ENCODE peak calls at places on chromosomes 11 and 22, in ten cellular contexts. I, N, K, F, Y, J, V, E, M and Q are unnamed samples.

GRCh38 chr22:19495562-19496323 is 16.0 kb downstream of the CDC45 start:
- DNase-seq in Y (no peak), F (no peak), J (peak), N (no peak), V (no peak), M (no peak), E (peak), I (no peak), K (peak), Q (no peak)

GRCh38 chr11:117828641-117829368 is 4.3 kb upstream of the FXYD2 start:
- DNase-seq in I (peak), E (peak), J (peak), K (peak), Y (no peak), V (no peak), N (no peak), M (peak), F (no peak), Q (peak)

GRCh38 chr11:2990617-2991476 is 1.3 kb downstream of the NAP1L4 start:
- DNase-seq in E (no peak), V (no peak), I (no peak), J (no peak), K (no peak), F (no peak), N (no peak), M (peak), Y (peak), Q (no peak)

GRCh38 chr11:119800171-119800570 is 71.2 kb upstream of the NECTIN1 start:
- DNase-seq in N (no peak), E (no peak), F (no peak), V (no peak), Y (no peak), M (no peak), J (no peak), I (peak), K (no peak), Q (no peak)

GRCh38 chr11:8408151-8408930 is 144.7 kb upstream of the LMO1 start:
- DNase-seq in F (no peak), I (no peak), K (no peak), J (no peak), E (no peak), Y (no peak), V (no peak), N (no peak), M (no peak), Q (no peak)

GRCh38 chr22:20654343-20655208 is 119.3 kb upstream of the SERPIND1 start:
- DNase-seq in F (no peak), V (no peak), N (no peak), K (no peak), I (peak), M (no peak), E (no peak), J (no peak), Y (no peak), Q (no peak)

GRCh38 chr11:120558754-120559431 is 47.3 kb downstream of the GRIK4 start:
- DNase-seq in Y (no peak), N (no peak), E (no peak), I (peak), K (no peak), V (no peak), F (no peak), J (no peak), M (no peak), Q (no peak)

GRCh38 chr11:125451400-125452124 is 44.5 kb downstream of the FEZ1 start:
- DNase-seq in J (no peak), N (no peak), Y (peak), M (peak), V (peak), K (peak), F (no peak), I (peak), E (no peak), Q (no peak)

GRCh38 chr11:117097567-117098268 is 510 bp downstream of the SIK3 start:
- DNase-seq in M (peak), E (no peak), Y (peak), N (no peak), F (no peak), V (peak), J (peak), I (peak), K (peak), Q (no peak)

GRCh38 chr11:7890417-7891179 is 40.5 kb downstream of the OR10A6 start:
- DNase-seq in J (peak), I (no peak), M (peak), N (no peak), E (no peak), V (no peak), F (peak), Y (peak), K (no peak), Q (no peak)

GRCh38 chr11:2150206-2150847 is 10.7 kb downstream of the INS start:
- DNase-seq in K (peak), Y (peak), N (peak), I (no peak), J (peak), F (no peak), E (peak), V (no peak), M (no peak), Q (no peak)

GRCh38 chr11:60710482-60710881 is 11.1 kb downstream of the MS4A8 start:
- DNase-seq in M (no peak), V (no peak), N (no peak), Y (peak), E (peak), J (no peak), K (no peak), I (no peak), F (no peak), Q (no peak)

GRCh38 chr11:100687032-100687629 is at the start of gene ARHGAP42:
- DNase-seq in M (peak), E (peak), N (peak), V (peak), I (peak), Y (peak), J (peak), K (peak), F (no peak), Q (peak)

GRCh38 chr11:130578738-130579368 is 130.4 kb downstream of the ADAMTS15 start:
- DNase-seq in K (no peak), J (no peak), E (no peak), I (no peak), F (no peak), M (no peak), N (no peak), V (no peak), Y (no peak), Q (no peak)

GRCh38 chr11:27420722-27421572 is 51.6 kb downstream of the LGR4 start:
- DNase-seq in I (no peak), V (no peak), F (no peak), N (no peak), M (no peak), Y (no peak), E (no peak), J (peak), K (no peak), Q (no peak)

GRCh38 chr11:61837411-61838005 is 9.4 kb downstream of the FADS2 start:
- DNase-seq in K (no peak), M (no peak), Y (no peak), E (no peak), F (no peak), N (no peak), J (no peak), I (peak), V (no peak), Q (no peak)

GRCh38 chr11:1399386-1400167 is 9.8 kb downstream of the BRSK2 start:
- DNase-seq in N (no peak), J (no peak), Y (no peak), V (no peak), E (no peak), M (no peak), I (peak), K (no peak), F (no peak), Q (no peak)

GRCh38 chr22:49976439-49977175 is 16.0 kb downstream of the PIM3 start:
- DNase-seq in J (no peak), Y (no peak), I (no peak), F (no peak), N (no peak), M (peak), K (no peak), V (peak), E (no peak), Q (no peak)

GRCh38 chr22:47355776-47356432 is 593.5 kb downstream of the TBC1D22A start:
- DNase-seq in Y (no peak), I (no peak), N (no peak), V (no peak), M (no peak), E (no peak), K (no peak), J (no peak), F (no peak), Q (no peak)

GRCh38 chr11:118170231-118170630 is 6.2 kb downstream of the SCN2B start:
- DNase-seq in V (no peak), E (no peak), Y (no peak), I (no peak), M (no peak), F (no peak), J (no peak), K (no peak), N (no peak), Q (no peak)

GRCh38 chr22:25139062-25139461 is 60.6 kb upstream of the CRYBB3 start:
- DNase-seq in I (no peak), Y (no peak), J (no peak), K (peak), M (no peak), N (no peak), E (no peak), V (no peak), F (no peak), Q (no peak)

GRCh38 chr11:17063171-17064002 is 14.1 kb downstream of the RPS13 start:
- DNase-seq in J (peak), F (no peak), M (peak), E (peak), K (peak), V (no peak), Y (peak), N (no peak), I (no peak), Q (peak)

GRCh38 chr11:70853103-70853830 is 399.1 kb downstream of the SHANK2 start:
- DNase-seq in F (no peak), K (no peak), J (no peak), I (no peak), N (no peak), E (no peak), Y (no peak), V (no peak), M (no peak), Q (no peak)

GRCh38 chr11:66195867-66196266 is 72.6 kb upstream of the RAB1B start:
- DNase-seq in F (no peak), M (no peak), Y (no peak), K (no peak), V (no peak), E (no peak), N (no peak), I (no peak), J (no peak), Q (no peak)

GRCh38 chr11:125952973-125953372 is 7.1 kb downstream of the VSIG10L2 start:
- DNase-seq in Y (no peak), E (no peak), N (no peak), I (no peak), F (no peak), M (no peak), K (peak), J (no peak), V (peak), Q (no peak)

GRCh38 chr11:123544631-123545375 is 109.6 kb downstream of the SCN3B start:
- DNase-seq in K (no peak), E (no peak), N (no peak), F (no peak), Y (no peak), I (no peak), M (no peak), V (no peak), J (no peak), Q (no peak)

GRCh38 chr11:106996691-106997090 is 21.6 kb downstream of the GUCY1A2 start:
- DNase-seq in J (no peak), F (no peak), N (no peak), M (no peak), Y (no peak), E (no peak), K (no peak), V (no peak), I (no peak), Q (no peak)

GRCh38 chr11:59221438-59221837 is 8.7 kb upstream of the MPEG1 start:
- DNase-seq in Y (no peak), F (no peak), K (peak), J (peak), V (no peak), I (no peak), N (peak), M (no peak), E (peak), Q (no peak)

GRCh38 chr11:59222464-59223065 is 9.8 kb upstream of the MPEG1 start:
- DNase-seq in N (no peak), E (no peak), K (no peak), M (peak), F (no peak), J (no peak), V (no peak), I (no peak), Y (no peak), Q (no peak)

GRCh38 chr11:59216654-59217640 is 4.2 kb upstream of the MPEG1 start:
- DNase-seq in M (peak), E (no peak), J (peak), Y (no peak), I (no peak), V (peak), K (peak), F (no peak), N (no peak), Q (peak)

GRCh38 chr11:59218893-59219292 is 6.2 kb upstream of the MPEG1 start:
- DNase-seq in I (no peak), E (no peak), M (no peak), J (no peak), K (no peak), V (no peak), F (no peak), Y (peak), N (no peak), Q (no peak)

GRCh38 chr11:59219836-59220235 is 7.1 kb upstream of the MPEG1 start:
- DNase-seq in N (no peak), V (no peak), M (no peak), K (no peak), E (no peak), I (no peak), J (no peak), F (no peak), Y (no peak), Q (no peak)
- TF ChIP-seq CTCF in N (no peak), V (no peak), M (no peak), K (no peak), E (no peak), I (no peak), J (no peak), F (no peak), Y (no peak), Q (no peak)

GRCh38 chr22:30005213-30005857 is 74.9 kb upstream of the HORMAD2 start:
- DNase-seq in J (peak), Y (peak), E (peak), N (peak), F (no peak), M (peak), I (no peak), K (peak), V (peak), Q (peak)

GRCh38 chr22:30009478-30009877 is 70.8 kb upstream of the HORMAD2 start:
- DNase-seq in V (no peak), J (no peak), E (no peak), N (no peak), F (no peak), K (no peak), M (no peak), Y (no peak), I (no peak), Q (no peak)

GRCh38 chr22:30008401-30008800 is 71.9 kb upstream of the HORMAD2 start:
- DNase-seq in V (no peak), Y (peak), M (no peak), E (no peak), J (no peak), K (no peak), F (no peak), I (no peak), N (no peak), Q (no peak)

GRCh38 chr22:30004689-30005088 is 75.6 kb upstream of the HORMAD2 start:
- DNase-seq in I (no peak), V (no peak), J (peak), K (peak), F (no peak), M (no peak), Y (no peak), N (no peak), E (no peak), Q (no peak)

DNA sequence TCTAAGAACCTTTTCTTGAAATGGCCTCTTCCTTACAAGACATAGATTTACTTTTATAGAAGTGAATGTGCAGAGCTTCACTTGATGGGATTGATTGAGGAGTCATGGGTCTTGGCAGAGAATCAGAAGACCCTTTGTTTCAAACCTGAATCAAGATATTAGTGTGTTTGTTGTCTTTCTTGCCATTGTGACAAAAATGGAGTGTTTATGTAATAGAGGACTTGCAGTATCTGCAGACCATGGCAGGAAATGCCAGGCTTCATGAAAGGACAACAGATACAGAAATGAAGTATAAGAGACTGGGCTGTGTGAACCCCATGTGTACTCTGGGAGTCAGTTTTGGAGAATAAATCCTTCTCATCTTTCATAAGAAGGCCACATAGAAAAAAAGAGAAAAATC is 72.9 kb upstream of the HORMAD2 start:
- DNase-seq in V (no peak), E (no peak), Y (no peak), K (no peak), J (no peak), N (no peak), I (no peak), M (no peak), F (no peak), Q (no peak)
- TF ChIP-seq CTCF in V (no peak), E (no peak), Y (no peak), K (no peak), J (no peak), N (no peak), I (no peak), M (no peak), F (no peak), Q (no peak)

DNA sequence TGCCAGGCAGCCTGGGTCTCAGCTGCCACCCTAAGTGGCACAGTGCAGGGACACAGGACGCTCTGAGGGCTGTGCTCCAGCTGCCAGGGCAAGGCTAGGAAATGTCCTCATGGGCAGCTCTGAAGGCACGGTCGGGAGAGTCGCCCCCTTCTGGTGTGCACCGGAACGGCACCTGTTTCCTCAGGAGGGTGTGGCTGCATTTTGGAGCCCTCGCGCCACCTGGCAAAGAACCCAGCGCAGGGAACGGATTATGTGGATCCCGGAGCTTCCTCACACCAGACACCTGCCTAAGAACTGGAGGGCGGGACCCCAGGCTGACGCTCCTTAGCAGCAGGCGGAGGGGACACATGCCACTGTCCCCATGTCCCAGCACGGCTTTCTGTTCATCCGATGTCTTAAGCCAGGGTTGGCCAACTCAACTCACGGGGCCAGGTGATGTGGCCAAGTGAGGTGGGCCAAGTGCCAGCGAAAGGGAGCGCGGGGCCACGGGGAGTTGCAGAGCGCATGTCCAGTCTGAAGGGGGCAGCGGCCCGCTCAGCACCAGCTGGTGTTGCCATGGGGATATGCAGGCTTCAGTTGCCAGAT is 5.1 kb upstream of the SLC22A8 start:
- DNase-seq in N (no peak), M (peak), I (no peak), Y (peak), F (no peak), E (no peak), J (no peak), V (no peak), K (no peak), Q (no peak)
- TF ChIP-seq CTCF in N (peak), M (peak), I (peak), Y (peak), F (peak), E (peak), J (peak), V (no peak), K (peak), Q (no peak)

DNA sequence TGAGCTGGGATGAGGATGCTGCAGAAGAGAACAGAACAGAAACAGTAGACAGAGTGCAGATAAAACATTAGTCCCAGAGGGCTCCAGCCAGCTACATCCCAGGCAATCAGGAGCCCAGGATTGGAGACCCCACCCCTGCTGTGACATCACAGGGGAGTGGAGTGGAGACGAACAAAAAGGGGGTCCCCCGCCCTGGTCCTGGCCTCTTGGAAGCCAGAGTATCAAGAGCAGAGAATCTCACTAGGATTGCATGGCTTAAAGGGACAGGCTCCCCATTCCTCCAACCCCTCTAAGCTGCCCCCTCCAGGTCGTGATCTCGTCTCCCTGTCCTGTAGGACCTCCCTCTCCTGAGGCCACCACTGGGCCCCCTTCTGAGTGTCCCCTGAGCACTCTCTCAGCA is at the start of gene P2RX3:
- DNase-seq in M (no peak), I (no peak), V (no peak), F (no peak), E (no peak), Y (no peak), K (no peak), J (no peak), N (no peak), Q (no peak)
- TF ChIP-seq CTCF in M (no peak), I (no peak), V (no peak), F (no peak), E (no peak), Y (no peak), K (no peak), J (no peak), N (no peak), Q (no peak)

DNA sequence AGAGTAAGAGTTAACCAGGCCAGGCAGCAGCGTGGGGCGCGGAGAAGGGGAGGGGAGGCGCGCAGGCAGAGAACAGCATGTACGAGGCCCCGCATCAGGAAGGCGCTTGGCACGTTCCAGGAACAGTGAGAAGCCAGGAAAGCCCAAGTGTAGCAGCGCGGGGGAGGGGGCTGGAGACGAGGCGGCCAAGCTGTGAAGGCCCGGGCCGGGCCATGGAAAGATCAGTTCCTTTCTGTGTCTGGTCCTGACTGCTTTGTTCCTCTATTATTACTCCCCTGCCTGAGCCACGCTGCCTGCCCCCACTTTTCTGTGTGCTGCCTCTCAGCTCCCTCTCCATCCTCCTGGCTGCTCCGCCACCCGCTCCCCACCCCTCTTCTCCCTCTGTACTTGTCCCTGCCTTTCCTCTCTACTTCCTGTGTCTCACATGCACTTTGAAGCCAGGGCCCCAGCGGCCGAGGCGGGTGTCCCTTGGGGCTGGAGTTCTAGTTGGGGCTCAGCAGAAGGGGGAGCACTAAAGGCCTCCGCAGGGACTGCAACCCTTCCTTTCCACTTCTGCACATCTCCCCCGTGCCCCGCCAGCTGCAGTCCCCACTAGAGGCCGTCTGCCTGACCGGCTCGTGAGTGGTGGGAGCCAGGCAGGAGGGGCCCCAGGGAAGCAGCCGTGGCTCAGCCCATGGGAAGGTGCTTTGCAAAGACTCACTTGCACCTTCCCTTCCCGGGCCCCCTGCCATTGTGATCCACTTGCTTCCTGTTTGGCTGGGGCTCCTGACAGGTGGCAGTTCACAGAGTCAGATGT is 63.7 kb downstream of the PRDM11 start:
- DNase-seq in K (peak), I (peak), E (no peak), J (peak), M (peak), Y (peak), N (no peak), V (peak), F (no peak), Q (no peak)
- TF ChIP-seq CTCF in K (no peak), I (no peak), E (no peak), J (no peak), M (no peak), Y (no peak), N (no peak), V (no peak), F (no peak), Q (no peak)

GRCh38 chr11:95577716-95578460 is 211.7 kb downstream of the FAM76B start:
- DNase-seq in I (no peak), M (peak), J (peak), Y (no peak), K (peak), F (peak), V (no peak), E (peak), N (no peak), Q (no peak)
- TF ChIP-seq CTCF in I (no peak), M (peak), J (no peak), Y (no peak), K (no peak), F (no peak), V (no peak), E (no peak), N (peak), Q (no peak)

GRCh38 chr22:27937453-27937852 is 18.4 kb upstream of the PITPNB start:
- DNase-seq in E (peak), I (no peak), V (no peak), J (no peak), F (no peak), M (no peak), K (no peak), Y (no peak), N (no peak), Q (no peak)
- TF ChIP-seq CTCF in E (peak), I (no peak), V (no peak), J (peak), F (peak), M (no peak), K (peak), Y (no peak), N (no peak), Q (no peak)